ENCODE peak calls at places on chromosomes 2 and 18, in ten cellular contexts. S, A, L, M, E, G, U, W, K and O are unnamed samples.

GRCh38 chr18:59426855-59427254 is 67.8 kb upstream of the LMAN1 start:
- DNase-seq in E (no peak), A (no peak), K (no peak), W (no peak), S (no peak), L (no peak), M (no peak), G (no peak), U (no peak), O (no peak)

GRCh38 chr18:62577748-62578147 is 54.9 kb downstream of the ZCCHC2 start:
- DNase-seq in S (no peak), K (no peak), W (no peak), A (no peak), U (peak), L (no peak), E (no peak), G (no peak), M (no peak), O (no peak)

GRCh38 chr2:217289153-217289908 is 429.5 kb upstream of the TNP1 start:
- DNase-seq in S (no peak), E (no peak), W (no peak), A (no peak), U (peak), K (no peak), G (no peak), L (no peak), M (no peak), O (no peak)

GRCh38 chr18:23765931-23766330 is 76.7 kb downstream of the LAMA3 start:
- DNase-seq in A (no peak), S (no peak), U (no peak), L (no peak), G (no peak), K (no peak), W (no peak), E (no peak), M (no peak), O (no peak)

GRCh38 chr18:24426073-24426397 is 435 bp upstream of the IMPACT start:
- DNase-seq in A (no peak), M (no peak), L (no peak), G (no peak), U (no peak), W (no peak), E (no peak), K (no peak), S (no peak), O (no peak)

GRCh38 chr2:166135849-166136258 is 8.0 kb upstream of the SCN1A start:
- DNase-seq in W (no peak), E (no peak), L (no peak), U (no peak), M (no peak), A (no peak), K (no peak), S (no peak), G (no peak), O (no peak)

GRCh38 chr18:22282311-22283235 is 113.2 kb downstream of the GATA6 start:
- DNase-seq in K (peak), L (peak), E (peak), W (no peak), U (peak), A (no peak), M (no peak), S (no peak), G (no peak), O (peak)

GRCh38 chr2:101545940-101546339 is 71.0 kb upstream of the RFX8 start:
- DNase-seq in S (no peak), G (no peak), M (no peak), L (no peak), K (no peak), E (no peak), W (no peak), A (no peak), U (no peak), O (no peak)

GRCh38 chr2:127597984-127598380 is 48.0 kb upstream of the GPR17 start:
- DNase-seq in K (peak), U (peak), W (no peak), E (no peak), S (no peak), M (no peak), A (no peak), G (no peak), L (no peak), O (no peak)

GRCh38 chr2:29113891-29114321 is 1.3 kb upstream of the CLIP4 start:
- DNase-seq in S (no peak), U (peak), E (peak), K (peak), G (no peak), L (peak), W (peak), M (no peak), A (no peak), O (peak)

GRCh38 chr2:61763605-61764034 is 90.2 kb downstream of the FAM161A start:
- DNase-seq in W (peak), E (peak), M (peak), G (no peak), K (peak), L (peak), A (peak), S (peak), U (peak), O (peak)

GRCh38 chr18:49459404-49460171 is 857 bp downstream of the DYM start:
- DNase-seq in L (no peak), W (no peak), G (peak), M (no peak), K (no peak), E (no peak), A (no peak), S (no peak), U (peak), O (peak)

GRCh38 chr2:64652231-64653173 is 1.2 kb downstream of the SERTAD2 start:
- DNase-seq in E (peak), G (peak), S (no peak), M (no peak), A (no peak), W (no peak), L (peak), K (peak), U (peak), O (peak)

GRCh38 chr2:120298173-120298835 is 45.7 kb downstream of the RALB start:
- DNase-seq in L (no peak), U (peak), A (no peak), M (no peak), G (no peak), S (no peak), E (no peak), K (no peak), W (no peak), O (no peak)

GRCh38 chr2:42190191-42190590 is 21.0 kb downstream of the EML4 start:
- DNase-seq in A (no peak), K (no peak), M (no peak), U (no peak), S (no peak), L (no peak), G (no peak), E (no peak), W (no peak), O (no peak)

GRCh38 chr2:200432296-200432695 is 77.6 kb downstream of the KCTD18 start:
- DNase-seq in A (no peak), S (no peak), G (no peak), L (no peak), E (no peak), W (no peak), M (no peak), K (no peak), U (no peak), O (no peak)

GRCh38 chr2:238236571-238236970 is 3.3 kb downstream of the HES6 start:
- DNase-seq in U (no peak), G (no peak), E (no peak), L (no peak), S (no peak), W (no peak), M (no peak), K (no peak), A (no peak), O (no peak)

GRCh38 chr2:134110532-134110931 is 143.3 kb upstream of the MGAT5 start:
- DNase-seq in K (no peak), E (no peak), W (no peak), S (no peak), M (no peak), U (no peak), G (no peak), A (no peak), L (no peak), O (no peak)

GRCh38 chr2:17272170-17272569 is 246.1 kb downstream of the RAD51AP2 start:
- DNase-seq in L (no peak), E (no peak), G (no peak), S (no peak), A (no peak), K (no peak), U (no peak), M (no peak), W (no peak), O (no peak)

GRCh38 chr2:215882689-215883088 is 130.7 kb downstream of the MREG start:
- DNase-seq in G (no peak), K (no peak), U (peak), L (no peak), A (no peak), M (no peak), E (no peak), S (no peak), W (no peak), O (peak)

GRCh38 chr2:54724150-54724559 is 693 bp downstream of the EML6 start:
- DNase-seq in M (no peak), U (no peak), L (no peak), A (no peak), G (no peak), E (no peak), S (no peak), K (no peak), W (no peak), O (no peak)

GRCh38 chr2:231604685-231605606 is 12.3 kb downstream of the TEX44 start:
- DNase-seq in W (peak), G (peak), E (peak), K (peak), U (peak), A (peak), M (peak), S (peak), L (peak), O (peak)

GRCh38 chr18:49647496-49648168 is 85.8 kb downstream of the LIPG start:
- DNase-seq in G (no peak), U (peak), K (no peak), M (no peak), E (no peak), A (no peak), W (no peak), S (no peak), L (no peak), O (no peak)